ENCODE peak calls at places on chromosomes 16 and 17, in six cellular contexts. O is CD8-positive, alpha-beta memory T cell; I is RWPE1; G is anterior cingulate cortex; V is effector CD4-positive, alpha-beta T cell; K is fibroblast of pulmonary artery. D is an unnamed sample.

GRCh38 chr17:1724869-1725641 is 551 bp downstream of the WDR81 start:
- DNase-seq in O (no peak), I (peak), G (no peak), V (no peak), K (no peak), D (peak)

GRCh38 chr16:87647431-87648185 is 45.3 kb downstream of the JPH3 start:
- DNase-seq in O (no peak), I (no peak), G (no peak), V (no peak), K (no peak), D (no peak)

GRCh38 chr16:2090819-2091721 is 43.3 kb downstream of the TSC2 start:
- DNase-seq in O (peak), I (peak), G (no peak), V (peak), K (peak), D (no peak)

GRCh38 chr17:39674702-39675389 is 6.6 kb downstream of the PNMT start:
- DNase-seq in O (no peak), I (no peak), G (no peak), V (no peak), K (no peak), D (no peak)

GRCh38 chr16:49085689-49086088 is 195.9 kb downstream of the CBLN1 start:
- DNase-seq in O (no peak), I (no peak), G (no peak), V (no peak), K (peak), D (no peak)

GRCh38 chr17:45021607-45022287 is 29.7 kb downstream of the DCAKD start:
- DNase-seq in O (peak), I (peak), G (peak), V (peak), K (peak), D (peak)

GRCh38 chr16:54935411-54936085 is 4.9 kb downstream of the IRX5 start:
- DNase-seq in O (no peak), I (no peak), G (no peak), V (no peak), K (no peak), D (no peak)

GRCh38 chr17:34619687-34620217 is 40.4 kb downstream of the TMEM132E start:
- DNase-seq in O (no peak), I (no peak), G (no peak), V (no peak), K (no peak), D (peak)

GRCh38 chr16:82750078-82750477 is 123.3 kb downstream of the CDH13 start:
- DNase-seq in O (no peak), I (no peak), G (no peak), V (no peak), K (no peak), D (no peak)

GRCh38 chr16:15777533-15778203 is 79.2 kb downstream of the MYH11 start:
- DNase-seq in O (no peak), I (peak), G (no peak), V (no peak), K (peak), D (peak)

GRCh38 chr17:48484850-48485249 is 46.0 kb downstream of the HOXB1 start:
- DNase-seq in O (no peak), I (no peak), G (no peak), V (no peak), K (no peak), D (no peak)

GRCh38 chr17:74128456-74128855 is 75.0 kb upstream of the RPL38 start:
- DNase-seq in O (no peak), I (no peak), G (no peak), V (no peak), K (no peak), D (no peak)

GRCh38 chr17:65183736-65184135 is 46.6 kb downstream of the RGS9 start:
- DNase-seq in O (no peak), I (peak), G (no peak), V (no peak), K (peak), D (no peak)

GRCh38 chr17:42329025-42329976 is 41.0 kb downstream of the STAT5A start:
- DNase-seq in O (no peak), I (peak), G (no peak), V (no peak), K (peak), D (no peak)

GRCh38 chr16:10579575-10579964 is 828 bp downstream of the EMP2 start:
- DNase-seq in O (no peak), I (no peak), G (no peak), V (no peak), K (no peak), D (no peak)

GRCh38 chr16:7405166-7405565 is 72.5 kb downstream of the RBFOX1 start:
- DNase-seq in O (no peak), I (no peak), G (peak), V (no peak), K (no peak), D (no peak)

GRCh38 chr16:27235938-27236245 is 32.6 kb downstream of the KDM8 start:
- DNase-seq in O (no peak), I (no peak), G (no peak), V (peak), K (no peak), D (no peak)

GRCh38 chr16:85528528-85529387 is 84.4 kb upstream of the GSE1 start:
- DNase-seq in O (no peak), I (no peak), G (no peak), V (peak), K (no peak), D (no peak)

GRCh38 chr17:64679710-64680216 is 17.7 kb upstream of the SMURF2 start:
- DNase-seq in O (no peak), I (peak), G (no peak), V (no peak), K (peak), D (no peak)

GRCh38 chr17:4179071-4179470 is 36.1 kb downstream of the CYB5D2 start:
- DNase-seq in O (no peak), I (no peak), G (no peak), V (no peak), K (no peak), D (no peak)

GRCh38 chr16:16005725-16006124 is 56.3 kb downstream of the ABCC1 start:
- DNase-seq in O (no peak), I (no peak), G (no peak), V (no peak), K (no peak), D (no peak)

GRCh38 chr17:33435716-33436301 is 142.7 kb upstream of the ASIC2 start:
- DNase-seq in O (no peak), I (no peak), G (no peak), V (no peak), K (peak), D (no peak)

GRCh38 chr17:56599566-56599965 is 6.1 kb downstream of the NOG start:
- DNase-seq in O (no peak), I (no peak), G (no peak), V (no peak), K (no peak), D (no peak)

GRCh38 chr16:67206129-67206837 is 7.4 kb downstream of the ELMO3 start:
- DNase-seq in O (no peak), I (no peak), G (no peak), V (no peak), K (no peak), D (no peak)

GRCh38 chr17:19433240-19433639 is 22.2 kb downstream of the RNF112 start:
- DNase-seq in O (no peak), I (no peak), G (no peak), V (no peak), K (no peak), D (no peak)

GRCh38 chr16:81553814-81554675 is 109.4 kb downstream of the CMIP start:
- DNase-seq in O (no peak), I (no peak), G (no peak), V (no peak), K (no peak), D (no peak)

GRCh38 chr17:39921323-39921722 is 2.9 kb upstream of the GSDMB start:
- DNase-seq in O (no peak), I (no peak), G (peak), V (no peak), K (no peak), D (no peak)

GRCh38 chr17:70184770-70185169 is 15.4 kb downstream of the KCNJ2 start:
- DNase-seq in O (no peak), I (peak), G (no peak), V (no peak), K (peak), D (no peak)

GRCh38 chr16:380837-381787 is 666 bp downstream of the PGAP6 start:
- DNase-seq in O (no peak), I (no peak), G (no peak), V (no peak), K (no peak), D (no peak)

GRCh38 chr16:4372578-4373355 is 1.1 kb downstream of the VASN start:
- DNase-seq in O (no peak), I (peak), G (no peak), V (no peak), K (peak), D (no peak)

GRCh38 chr17:57714660-57715059 is 30.4 kb downstream of the CCDC182 start:
- DNase-seq in O (no peak), I (no peak), G (no peak), V (no peak), K (no peak), D (no peak)

GRCh38 chr16:65445313-65446260 is 323.7 kb upstream of the CDH11 start:
- DNase-seq in O (no peak), I (peak), G (no peak), V (no peak), K (no peak), D (no peak)

GRCh38 chr16:62190426-62190825 is 154.2 kb upstream of the CDH8 start:
- DNase-seq in O (no peak), I (peak), G (no peak), V (no peak), K (no peak), D (peak)

GRCh38 chr17:74419862-74420492 is 11.9 kb upstream of the GPRC5C start:
- DNase-seq in O (no peak), I (no peak), G (no peak), V (no peak), K (no peak), D (no peak)

GRCh38 chr17:19238167-19238505 is 970 bp downstream of the EPN2 start:
- DNase-seq in O (no peak), I (peak), G (no peak), V (no peak), K (no peak), D (peak)

GRCh38 chr16:89122322-89122831 is 28.7 kb downstream of the ACSF3 start:
- DNase-seq in O (peak), I (peak), G (no peak), V (peak), K (no peak), D (peak)

D was measured in MM.1S.